ENCODE peak calls at places on chromosome 14, in eight cellular contexts. Z is SK-N-SH; O is HS-27A; Y is HuH-7; S is foreskin melanocyte; M is activated naive CD4-positive, alpha-beta T cell treated with anti-CD3 and anti-CD28 coated beads, Interleukin-2, amount 10 ng/mL, durations not matched to agents 7 days and 5 days; V is LoVo; X is GM12892. F is an unnamed sample.

GRCh38 chr14:28704153-28704552 is 62.4 kb upstream of the FOXG1 start:
- DNase-seq in Y (no peak), O (no peak), S (no peak), X (no peak), Z (no peak), M (no peak), V (no peak), F (no peak)

GRCh38 chr14:36151335-36151734 is 25.2 kb downstream of the PTCSC3 start:
- DNase-seq in V (no peak), Z (no peak), X (no peak), Y (no peak), O (no peak), S (no peak), M (no peak), F (no peak)

GRCh38 chr14:101726295-101726953 is 35.1 kb upstream of the PPP2R5C start:
- DNase-seq in M (no peak), O (no peak), X (no peak), V (no peak), Y (no peak), Z (no peak), S (no peak), F (no peak)

GRCh38 chr14:100671906-100672305 is 54.8 kb upstream of the DLK1 start:
- DNase-seq in Y (no peak), S (no peak), M (no peak), V (no peak), Z (no peak), X (no peak), O (no peak), F (no peak)

GRCh38 chr14:24254630-24255392 is 8.2 kb downstream of the TGM1 start:
- DNase-seq in S (no peak), M (no peak), Y (no peak), Z (no peak), V (no peak), O (no peak), X (no peak), F (no peak)

GRCh38 chr14:80496090-80496489 is 284.8 kb upstream of the DIO2 start:
- DNase-seq in V (no peak), S (no peak), X (no peak), O (no peak), Z (no peak), M (no peak), Y (no peak), F (no peak)

GRCh38 chr14:58199726-58200479 is at the start of gene ACTR10:
- DNase-seq in M (peak; percentile 88), O (peak; percentile 56), Z (peak; percentile 91), Y (peak; percentile 71), S (peak; percentile 72), V (peak; percentile 91), X (peak; percentile 66), F (peak; percentile 89)

GRCh38 chr14:98120831-98121464 is 1151.0 kb downstream of the BCL11B start:
- DNase-seq in Y (no peak), X (no peak), S (no peak), O (no peak), Z (no peak), M (no peak), V (no peak), F (no peak)

GRCh38 chr14:95979339-95980042 is 59.7 kb upstream of the C14orf132 start:
- DNase-seq in X (no peak), S (peak; percentile 13), Y (no peak), V (no peak), Z (peak; percentile 44), O (no peak), M (no peak), F (no peak)

GRCh38 chr14:75025082-75025481 is 22.4 kb downstream of the EIF2B2 start:
- DNase-seq in Z (no peak), S (no peak), Y (no peak), X (no peak), M (no peak), V (peak; percentile 19), O (no peak), F (no peak)

GRCh38 chr14:63178912-63179311 is 25.3 kb upstream of the RHOJ start:
- DNase-seq in S (no peak), O (no peak), M (no peak), Y (no peak), Z (no peak), X (no peak), V (no peak), F (no peak)